ENCODE peak calls at places on chromosomes 6 and 20, in ten cellular contexts. Z is B cell, F is cardiac fibroblast, E is choroid plexus epithelial cell, N is GM12865, W is foreskin fibroblast, A is IMR-90, C is A673, Y is PC-9, T is psoas muscle. I is an unnamed sample.

GRCh38 chr6:168100803-168101095 is 21.7 kb upstream of the FRMD1 start:
- DNase-seq in Y (no peak), A (no peak), F (no peak), Z (no peak), W (no peak), N (no peak), E (no peak), T (peak), C (no peak), I (no peak)

GRCh38 chr20:47748851-47749250 is 36.4 kb downstream of the SULF2 start:
- DNase-seq in W (no peak), N (no peak), F (no peak), C (no peak), A (no peak), E (no peak), Y (no peak), Z (no peak), T (no peak), I (no peak)

GRCh38 chr6:25354078-25354940 is 75.1 kb downstream of the CARMIL1 start:
- DNase-seq in Y (no peak), T (no peak), F (no peak), W (peak), N (no peak), A (peak), E (peak), C (no peak), Z (no peak), I (no peak)

GRCh38 chr6:25490018-25490865 is 161.8 kb upstream of the SCGN start:
- DNase-seq in Y (peak), N (peak), C (peak), E (peak), F (peak), T (peak), Z (peak), W (peak), A (peak), I (peak)

GRCh38 chr6:53119772-53120409 is 28.8 kb downstream of the GCM1 start:
- DNase-seq in W (peak), C (peak), T (no peak), E (peak), A (peak), N (no peak), Y (peak), Z (no peak), F (peak), I (peak)

GRCh38 chr20:32830437-32830836 is 10.7 kb downstream of the MAPRE1 start:
- DNase-seq in Y (no peak), Z (no peak), T (no peak), N (no peak), A (peak), F (peak), E (peak), C (no peak), W (peak), I (no peak)

GRCh38 chr6:34234667-34235604 is 1.7 kb upstream of the HMGA1 start:
- DNase-seq in W (peak), N (peak), A (no peak), Z (peak), E (no peak), T (peak), F (no peak), C (no peak), Y (peak), I (no peak)

GRCh38 chr6:122048570-122048969 is 350.9 kb upstream of the HSF2 start:
- DNase-seq in F (no peak), Y (no peak), T (no peak), A (peak), C (no peak), W (peak), Z (no peak), E (peak), N (no peak), I (no peak)

GRCh38 chr6:159728552-159728951 is 1.2 kb downstream of the WTAP start:
- DNase-seq in F (peak), W (no peak), E (no peak), T (no peak), Y (no peak), A (no peak), C (no peak), N (no peak), Z (no peak), I (no peak)

GRCh38 chr6:11710221-11710836 is 68.3 kb downstream of the ADTRP start:
- DNase-seq in Y (no peak), T (no peak), N (peak), C (no peak), Z (no peak), E (no peak), W (peak), F (no peak), A (peak), I (no peak)

GRCh38 chr20:22449115-22449973 is 135.0 kb downstream of the FOXA2 start:
- DNase-seq in N (no peak), Z (no peak), Y (no peak), C (no peak), E (no peak), A (no peak), W (no peak), F (no peak), T (no peak), I (no peak)

DNA sequence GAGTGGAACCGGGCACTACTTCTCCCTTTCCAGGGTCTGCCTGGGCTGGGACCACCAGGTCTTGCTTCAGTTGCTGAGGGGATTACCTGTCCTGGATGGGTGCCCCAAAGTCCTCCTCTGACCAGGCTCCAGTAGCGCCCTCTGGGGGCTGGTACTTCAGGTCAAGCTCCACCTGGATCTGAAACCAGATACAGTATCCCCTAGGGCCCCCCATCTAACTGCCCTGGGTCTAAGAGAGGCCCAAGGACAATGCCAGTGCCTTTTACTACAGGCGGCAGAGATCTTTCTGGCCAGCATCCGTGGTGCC is 11.2 kb upstream of the SPAG4 start:
- DNase-seq in Y (no peak), W (no peak), E (peak), T (peak), A (no peak), Z (peak), N (peak), C (no peak), F (no peak), I (peak)
- TF ChIP-seq CTCF in Y (no peak), W (peak), E (peak), T (no peak), A (no peak), Z (no peak), N (peak), C (peak), F (peak), I (peak)

GRCh38 chr6:133631421-133631820 is 257.5 kb upstream of the TCF21 start:
- DNase-seq in T (no peak), F (peak), N (no peak), Z (no peak), C (no peak), A (peak), W (peak), Y (peak), E (peak), I (peak)
- TF ChIP-seq CTCF in T (no peak), F (peak), N (no peak), Z (no peak), C (no peak), A (peak), W (peak), Y (no peak), E (peak), I (no peak)

DNA sequence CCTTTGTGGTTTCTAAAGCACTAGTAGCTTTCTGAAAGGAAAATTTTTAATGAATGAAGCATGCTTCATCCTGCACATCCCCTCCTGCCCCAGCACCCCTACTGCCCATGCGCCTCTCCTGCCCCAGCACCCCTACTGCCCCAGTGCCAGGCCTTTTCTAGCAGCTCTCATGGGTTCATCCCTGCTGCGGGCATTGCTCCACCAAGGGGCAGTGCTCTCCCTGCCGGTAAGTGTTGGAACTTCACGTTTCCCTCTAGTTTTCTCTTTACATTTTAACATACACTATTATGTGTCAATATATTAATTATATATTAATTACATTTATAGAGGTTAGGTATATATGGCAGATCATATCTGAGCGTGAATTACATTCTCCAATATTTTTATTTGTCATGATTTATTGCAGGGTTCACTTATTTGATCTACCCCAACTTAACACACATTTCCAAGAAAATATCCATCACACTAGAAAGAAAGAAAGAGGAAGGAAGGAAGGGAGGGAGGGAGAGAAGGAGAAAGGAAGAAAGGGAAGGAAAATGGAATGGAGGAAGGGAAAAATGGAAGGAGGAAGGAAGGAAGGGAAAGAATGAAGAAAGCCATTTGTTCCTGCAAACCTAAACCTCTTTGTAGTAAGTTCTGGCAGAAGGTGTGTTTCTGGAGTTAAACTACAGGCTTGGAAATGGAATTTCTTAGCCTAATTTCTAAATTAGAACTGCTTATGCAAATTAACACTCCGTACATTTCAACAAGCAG is 46.8 kb downstream of the CEP43 start:
- DNase-seq in F (no peak), A (no peak), W (no peak), N (no peak), C (no peak), Y (no peak), Z (no peak), T (no peak), E (no peak), I (peak)
- TF ChIP-seq CTCF in F (no peak), A (no peak), W (no peak), N (no peak), C (peak), Y (no peak), Z (peak), T (no peak), E (peak), I (no peak)

GRCh38 chr6:57075092-57075491 is 14.9 kb upstream of the ZNF451 start:
- DNase-seq in N (no peak), C (no peak), E (no peak), Z (no peak), W (peak), Y (no peak), A (peak), F (no peak), T (no peak), I (no peak)
- TF ChIP-seq CTCF in N (no peak), C (no peak), E (no peak), Z (no peak), W (no peak), Y (no peak), A (no peak), F (no peak), T (no peak), I (no peak)

DNA sequence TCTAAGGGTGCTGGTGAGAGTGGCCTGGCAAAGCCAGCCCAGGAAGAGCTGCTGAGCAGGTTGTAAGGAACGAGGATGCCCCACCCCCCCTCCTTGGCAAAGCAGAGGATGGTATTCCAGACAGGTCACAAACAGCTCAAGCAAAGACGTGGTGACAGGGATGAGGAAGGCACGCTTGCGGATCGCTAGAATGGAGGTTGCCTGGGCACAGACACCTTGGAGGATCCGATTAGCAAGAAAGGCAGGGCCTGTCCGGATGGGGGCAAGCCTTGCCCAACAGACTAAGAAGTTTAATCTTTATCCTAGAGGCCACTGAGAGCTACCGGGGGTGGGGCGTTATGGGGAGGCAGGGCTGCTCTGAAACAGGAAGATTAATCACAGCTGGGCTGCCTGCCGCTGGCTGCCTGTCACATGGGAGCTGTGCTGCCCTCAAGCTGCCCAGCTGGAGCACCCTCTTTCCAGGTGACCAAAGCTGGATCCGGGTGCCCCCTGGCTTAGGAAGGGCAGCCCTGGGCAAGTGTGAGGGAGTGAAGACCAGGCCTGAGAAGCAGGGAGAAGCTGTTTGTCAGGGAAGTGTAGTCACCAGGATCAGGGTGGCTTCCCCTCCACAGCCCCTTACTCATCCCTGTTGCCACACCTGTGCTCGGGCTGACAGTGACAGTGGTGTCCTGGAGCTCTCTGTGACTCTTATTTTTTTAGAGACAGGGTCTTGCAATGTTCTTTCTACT is 9.2 kb upstream of the MAPK13 start:
- DNase-seq in A (no peak), W (peak), Y (peak), F (peak), N (peak), T (peak), E (peak), Z (peak), C (no peak), I (peak)
- TF ChIP-seq CTCF in A (no peak), W (no peak), Y (no peak), F (no peak), N (no peak), T (no peak), E (no peak), Z (no peak), C (no peak), I (no peak)

GRCh38 chr6:41884957-41885356 is 10.2 kb downstream of the USP49 start:
- DNase-seq in Y (no peak), W (no peak), E (no peak), F (no peak), C (no peak), Z (no peak), A (no peak), N (no peak), T (no peak), I (no peak)

GRCh38 chr6:41878246-41878645 is 16.9 kb downstream of the USP49 start:
- DNase-seq in C (no peak), E (peak), Y (no peak), A (peak), W (peak), F (peak), N (no peak), Z (no peak), T (no peak), I (no peak)

GRCh38 chr6:41877051-41877680 is 18.0 kb downstream of the USP49 start:
- DNase-seq in W (no peak), N (no peak), T (no peak), Y (no peak), Z (no peak), F (no peak), E (no peak), C (no peak), A (no peak), I (no peak)

GRCh38 chr6:41878961-41879405 is 16.2 kb downstream of the USP49 start:
- DNase-seq in E (peak), Y (no peak), F (peak), A (peak), Z (no peak), T (no peak), W (peak), C (no peak), N (no peak), I (no peak)

GRCh38 chr6:41881506-41881905 is 13.7 kb downstream of the USP49 start:
- DNase-seq in E (no peak), N (no peak), Z (no peak), F (no peak), W (peak), Y (no peak), T (no peak), C (no peak), A (no peak), I (no peak)
- TF ChIP-seq CTCF in E (no peak), N (no peak), Z (no peak), F (no peak), W (no peak), Y (no peak), T (no peak), C (no peak), A (no peak), I (no peak)